ENCODE peak calls at places on chromosomes 16 and 17, in five cellular contexts. H is cardiac fibroblast, G is Peyer's patch, O is stomach, E is progenitor cell of endocrine pancreas. F is an unnamed sample.
A peak's percentile ranks its signal among the peaks of the same experiment; 100 is the strongest.

GRCh38 chr16:24178496-24178895 is 77.6 kb upstream of the CACNG3 start:
- DNase-seq in E (peak; percentile 46), H (no peak), O (no peak), G (no peak), F (no peak)

GRCh38 chr16:78415669-78416068 is 316.2 kb downstream of the WWOX start:
- DNase-seq in O (no peak), E (no peak), G (no peak), H (no peak), F (no peak)

GRCh38 chr17:20184977-20185619 is 175.9 kb downstream of the SPECC1 start:
- DNase-seq in E (no peak), O (no peak), H (no peak), G (no peak), F (no peak)

GRCh38 chr17:56699186-56699895 is 105.8 kb downstream of the NOG start:
- DNase-seq in O (peak; percentile 32), E (no peak), G (no peak), H (peak; percentile 97), F (peak; percentile 72)

GRCh38 chr17:82461827-82462524 is 3.4 kb downstream of the NARF start:
- DNase-seq in H (no peak), G (no peak), O (peak; percentile 78), E (no peak), F (no peak)

GRCh38 chr17:76241205-76241539 is 879 bp upstream of the RNF157 start:
- DNase-seq in G (no peak), H (no peak), E (no peak), O (peak; percentile 48), F (no peak)

GRCh38 chr16:31094088-31094423 is 541 bp downstream of the VKORC1 start:
- DNase-seq in O (no peak), H (peak; percentile 29), G (no peak), E (no peak), F (no peak)

GRCh38 chr17:28904800-28905199 is 1.9 kb upstream of the DHRS13 start:
- DNase-seq in O (no peak), H (no peak), G (no peak), E (no peak), F (no peak)

GRCh38 chr16:77037696-77038347 is 153.2 kb upstream of the MON1B start:
- DNase-seq in E (no peak), O (no peak), G (no peak), H (no peak), F (no peak)

GRCh38 chr17:13601776-13602551 is at the start of gene HS3ST3A1:
- DNase-seq in G (no peak), O (no peak), E (peak; percentile 69), H (peak; percentile 79), F (peak; percentile 66)

GRCh38 chr17:1546292-1546922 is 16.2 kb downstream of the PITPNA start:
- DNase-seq in H (no peak), O (no peak), E (no peak), G (no peak), F (no peak)

GRCh38 chr17:18248811-18249210 is 9.7 kb downstream of the FLII start:
- DNase-seq in E (no peak), O (no peak), G (no peak), H (no peak), F (no peak)

GRCh38 chr16:75227361-75228142 is 8.8 kb downstream of the CTRB1 start:
- DNase-seq in E (no peak), H (no peak), G (no peak), O (no peak), F (peak; percentile 59)

GRCh38 chr17:81397314-81398169 is 2.3 kb downstream of the BAHCC1 start:
- DNase-seq in E (peak; percentile 71), O (peak; percentile 74), H (peak; percentile 78), G (no peak), F (no peak)

GRCh38 chr17:13106171-13106570 is 88.3 kb upstream of the ELAC2 start:
- DNase-seq in E (no peak), H (no peak), G (no peak), O (no peak), F (no peak)

DNA sequence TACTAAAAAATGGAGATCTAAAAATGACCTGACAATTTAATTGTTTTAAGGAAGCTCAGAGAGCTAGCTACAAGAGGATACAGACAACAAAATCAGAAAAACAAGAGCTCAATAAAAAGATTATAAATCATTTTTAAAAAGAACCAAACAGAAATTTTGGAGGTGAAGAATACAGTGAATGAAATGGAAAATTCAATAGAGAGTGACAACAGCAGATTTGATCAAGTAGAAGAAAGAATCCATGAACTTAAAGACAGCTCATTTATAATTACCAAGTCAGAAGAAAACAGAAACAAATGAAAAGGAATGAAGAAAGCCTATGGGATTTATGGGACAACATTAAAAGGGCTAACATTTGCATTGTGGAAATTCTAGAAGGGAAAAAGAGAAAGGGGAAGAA is 136.6 kb upstream of the CACNG5 start:
- DNase-seq in G (no peak), E (no peak), H (no peak), O (no peak), F (no peak)
- TF ChIP-seq CTCF in G (no peak), E (no peak), H (no peak), O (no peak), F (no peak)

GRCh38 chr17:62134397-62134796 is 69.3 kb upstream of the MED13 start:
- DNase-seq in G (no peak), H (peak; percentile 27), E (no peak), O (no peak), F (no peak)
- TF ChIP-seq CTCF in G (no peak), H (no peak), E (no peak), O (no peak), F (no peak)

GRCh38 chr16:85345129-85345639 is 232.9 kb upstream of the CIBAR2 start:
- DNase-seq in E (no peak), H (no peak), O (no peak), G (no peak), F (no peak)

GRCh38 chr16:85346404-85347212 is 234.3 kb upstream of the CIBAR2 start:
- DNase-seq in H (no peak), O (no peak), G (no peak), E (no peak), F (no peak)

GRCh38 chr16:85348065-85348840 is 236.0 kb upstream of the CIBAR2 start:
- DNase-seq in O (no peak), G (no peak), H (no peak), E (no peak), F (no peak)

GRCh38 chr16:85348921-85349334 is 236.7 kb upstream of the CIBAR2 start:
- DNase-seq in H (no peak), O (no peak), G (no peak), E (no peak), F (no peak)

GRCh38 chr16:85347213-85347591 is 234.9 kb upstream of the CIBAR2 start:
- DNase-seq in E (no peak), O (peak; percentile 54), G (no peak), H (no peak), F (no peak)
- TF ChIP-seq CTCF in E (peak; percentile 45), O (no peak), G (peak; percentile 58), H (peak; percentile 27), F (peak; percentile 44)

GRCh38 chr16:73711441-73712080 is 585.1 kb upstream of the PSMD7 start:
- DNase-seq in H (no peak), G (no peak), E (no peak), O (no peak), F (no peak)

GRCh38 chr16:73713301-73713700 is 583.3 kb upstream of the PSMD7 start:
- DNase-seq in O (no peak), E (no peak), H (no peak), G (no peak), F (no peak)

GRCh38 chr16:73714976-73715375 is 581.6 kb upstream of the PSMD7 start:
- DNase-seq in H (no peak), G (no peak), E (no peak), O (no peak), F (no peak)

GRCh38 chr16:73710526-73710925 is 586.1 kb upstream of the PSMD7 start:
- DNase-seq in O (no peak), E (no peak), H (no peak), G (no peak), F (no peak)

GRCh38 chr16:73713817-73714495 is 582.7 kb upstream of the PSMD7 start:
- DNase-seq in G (no peak), O (no peak), H (peak; percentile 0), E (no peak), F (no peak)
- TF ChIP-seq CTCF in G (peak; percentile 31), O (no peak), H (peak; percentile 5), E (peak; percentile 55), F (peak; percentile 40)

DNA sequence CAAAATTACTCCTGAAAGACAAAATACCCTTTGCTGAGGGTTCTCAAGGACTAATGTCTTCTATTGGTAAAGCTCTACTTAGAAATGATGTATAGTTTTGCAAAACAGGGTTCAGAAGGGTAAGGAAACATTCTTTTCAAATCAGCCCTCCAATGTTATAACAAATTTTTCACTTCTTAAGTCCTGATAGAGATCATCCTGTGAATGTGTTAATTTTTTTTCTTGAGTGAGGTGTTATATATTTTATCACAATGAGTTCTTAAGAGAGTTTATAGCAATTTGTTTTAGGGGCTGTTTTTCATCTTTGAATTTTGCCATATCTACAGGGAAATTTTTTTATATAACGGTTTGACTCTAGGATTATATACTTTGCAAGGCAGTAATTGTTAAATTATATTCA is 29.5 kb downstream of the CYB5B start:
- DNase-seq in H (no peak), G (no peak), O (no peak), E (no peak), F (no peak)
- TF ChIP-seq CTCF in H (no peak), G (no peak), O (no peak), E (no peak), F (no peak)

DNA sequence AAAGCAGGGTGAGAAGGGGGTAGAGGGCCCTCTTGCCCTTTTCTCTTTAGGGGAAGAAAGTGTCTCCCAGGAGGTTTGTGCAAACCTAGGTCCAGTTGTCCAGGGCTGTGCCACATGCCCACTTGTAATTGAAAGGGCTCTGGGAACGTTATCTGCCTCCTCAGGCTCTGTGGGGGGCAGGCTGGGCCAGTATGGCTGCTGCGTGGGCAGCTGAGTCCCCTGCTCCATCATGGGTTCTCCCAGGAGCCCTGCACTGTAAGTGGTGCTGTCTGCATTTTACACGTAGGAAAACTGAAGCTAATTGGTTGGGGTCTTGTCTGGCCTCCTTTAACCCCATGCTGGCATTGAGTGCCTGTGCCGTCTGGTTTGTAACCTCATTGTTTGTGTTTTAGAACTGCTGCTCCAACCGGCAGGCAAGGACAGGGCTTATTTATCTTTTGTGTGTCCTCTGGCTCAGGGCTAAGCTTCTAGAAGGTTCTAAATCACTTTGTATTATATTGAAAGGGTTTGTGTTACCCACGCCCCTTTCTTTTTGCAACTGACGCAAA is 117.7 kb upstream of the CIBAR2 start:
- DNase-seq in E (no peak), O (no peak), G (no peak), H (no peak), F (no peak)
- TF ChIP-seq CTCF in E (no peak), O (no peak), G (no peak), H (no peak), F (no peak)

DNA sequence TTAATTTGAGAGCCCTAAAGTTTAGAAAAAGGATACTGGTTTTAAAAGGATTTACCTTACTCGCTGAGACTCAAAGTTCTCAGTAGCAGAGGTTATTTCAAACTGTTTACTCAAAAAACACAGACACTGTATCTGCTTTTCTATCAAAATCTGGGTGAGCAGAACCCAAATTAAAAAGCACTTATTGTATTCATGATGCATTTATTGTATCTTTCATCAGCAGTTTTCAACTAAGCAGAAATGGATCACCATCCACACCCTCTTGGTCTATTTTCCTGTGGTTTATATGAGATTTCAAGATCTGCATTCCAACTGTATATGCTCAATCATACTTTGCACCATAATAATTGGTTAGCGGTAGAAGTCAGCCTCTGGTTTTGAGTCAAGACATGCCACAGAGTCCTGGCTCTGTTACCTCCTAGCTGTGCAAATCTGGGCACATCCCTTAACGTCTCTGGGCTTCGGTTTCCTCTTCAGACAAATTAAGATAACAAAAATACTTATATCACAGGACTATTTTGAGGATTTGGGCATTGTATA is 109.5 kb downstream of the ASIC2 start:
- DNase-seq in E (no peak), O (no peak), G (no peak), H (no peak), F (no peak)
- TF ChIP-seq CTCF in E (no peak), O (no peak), G (no peak), H (no peak), F (no peak)